ENCODE peak calls at places on chromosomes 16 and 17, in eight cellular contexts. P is PC-3, O is lower lobe of right lung, Y is lung, K is body of pancreas, X is astrocyte, B is tibial artery, T is foreskin fibroblast. F is an unnamed sample.

GRCh38 chr16:56743840-56744239 is 13.9 kb downstream of the NUP93 start:
- DNase-seq in P (no peak), O (no peak), Y (no peak), K (no peak), X (peak), B (no peak), T (peak), F (peak)

GRCh38 chr17:37089998-37090397 is 141.2 kb downstream of the AATF start:
- DNase-seq in P (no peak), O (no peak), Y (no peak), K (no peak), X (no peak), B (no peak), T (no peak), F (no peak)

GRCh38 chr16:56576585-56577299 is 11.9 kb downstream of the MT4 start:
- DNase-seq in P (peak), O (peak), Y (peak), K (peak), X (peak), B (peak), T (peak), F (peak)

GRCh38 chr17:1146551-1147265 is 33.1 kb downstream of the ABR start:
- DNase-seq in P (no peak), O (no peak), Y (no peak), K (no peak), X (no peak), B (no peak), T (no peak), F (no peak)

GRCh38 chr16:57013268-57013667 is 23.9 kb downstream of the NLRC5 start:
- DNase-seq in P (peak), O (no peak), Y (no peak), K (no peak), X (peak), B (no peak), T (peak), F (peak)

GRCh38 chr17:77449908-77450741 is 309.4 kb downstream of the SEC14L1 start:
- DNase-seq in P (peak), O (no peak), Y (no peak), K (peak), X (peak), B (peak), T (peak), F (peak)

GRCh38 chr16:11094075-11094593 is 149.8 kb downstream of the CLEC16A start:
- DNase-seq in P (peak), O (no peak), Y (peak), K (no peak), X (peak), B (no peak), T (peak), F (peak)

GRCh38 chr17:34709108-34709779 is 129.9 kb downstream of the TMEM132E start:
- DNase-seq in P (no peak), O (no peak), Y (no peak), K (no peak), X (no peak), B (no peak), T (no peak), F (no peak)

GRCh38 chr16:5882087-5882661 is 784.6 kb upstream of the EEF2KMT start:
- DNase-seq in P (no peak), O (no peak), Y (no peak), K (no peak), X (no peak), B (no peak), T (no peak), F (no peak)

GRCh38 chr17:1438593-1439083 is 17.4 kb downstream of the CRK start:
- DNase-seq in P (no peak), O (no peak), Y (no peak), K (no peak), X (peak), B (no peak), T (peak), F (peak)

GRCh38 chr17:36697907-36698526 is 96.6 kb downstream of the MRM1 start:
- DNase-seq in P (no peak), O (no peak), Y (no peak), K (no peak), X (no peak), B (no peak), T (peak), F (no peak)

GRCh38 chr16:69410285-69410990 is 14.0 kb upstream of the CYB5B start:
- DNase-seq in P (peak), O (no peak), Y (no peak), K (no peak), X (peak), B (no peak), T (peak), F (peak)

GRCh38 chr16:68311316-68311620 is 449 bp downstream of the PRMT7 start:
- DNase-seq in P (peak), O (no peak), Y (no peak), K (no peak), X (peak), B (no peak), T (no peak), F (peak)

GRCh38 chr17:43371227-43371821 is 27.5 kb upstream of the ARL4D start:
- DNase-seq in P (no peak), O (no peak), Y (no peak), K (no peak), X (no peak), B (no peak), T (no peak), F (no peak)

GRCh38 chr16:2520784-2521577 is 810 bp downstream of the AMDHD2 start:
- DNase-seq in P (peak), O (peak), Y (peak), K (peak), X (no peak), B (peak), T (peak), F (no peak)

GRCh38 chr17:58960068-58960467 is 146.6 kb downstream of the TRIM37 start:
- DNase-seq in P (peak), O (no peak), Y (peak), K (peak), X (peak), B (no peak), T (peak), F (peak)

GRCh38 chr17:40281663-40282062 is 6.0 kb upstream of the CDC6 start:
- DNase-seq in P (no peak), O (no peak), Y (no peak), K (no peak), X (no peak), B (no peak), T (peak), F (no peak)

GRCh38 chr16:80231888-80232287 is 308.9 kb upstream of the DYNLRB2 start:
- DNase-seq in P (no peak), O (no peak), Y (no peak), K (no peak), X (peak), B (no peak), T (peak), F (peak)

GRCh38 chr17:74833501-74834361 is 26.0 kb downstream of the GRIN2C start:
- DNase-seq in P (peak), O (peak), Y (peak), K (no peak), X (peak), B (peak), T (peak), F (peak)

GRCh38 chr16:27597361-27597760 is 47.4 kb downstream of the KATNIP start:
- DNase-seq in P (no peak), O (no peak), Y (no peak), K (no peak), X (no peak), B (no peak), T (no peak), F (no peak)

GRCh38 chr16:27595461-27595860 is 45.5 kb downstream of the KATNIP start:
- DNase-seq in P (no peak), O (no peak), Y (no peak), K (peak), X (no peak), B (no peak), T (no peak), F (no peak)

GRCh38 chr16:27596411-27596810 is 46.5 kb downstream of the KATNIP start:
- DNase-seq in P (no peak), O (no peak), Y (no peak), K (no peak), X (no peak), B (no peak), T (no peak), F (no peak)

GRCh38 chr16:27598226-27598625 is 48.3 kb downstream of the KATNIP start:
- DNase-seq in P (no peak), O (no peak), Y (no peak), K (peak), X (no peak), B (no peak), T (peak), F (no peak)

GRCh38 chr16:27595993-27596392 is 46.0 kb downstream of the KATNIP start:
- DNase-seq in P (no peak), O (no peak), Y (no peak), K (peak), X (peak), B (no peak), T (no peak), F (no peak)
- TF ChIP-seq CTCF in P (no peak), O (no peak), Y (no peak), K (no peak), X (no peak), B (no peak), T (no peak), F (no peak)

GRCh38 chr17:17970699-17971430 is 1.3 kb downstream of the TOM1L2 start:
- DNase-seq in P (peak), O (no peak), Y (no peak), K (no peak), X (peak), B (no peak), T (no peak), F (peak)

GRCh38 chr17:17975441-17975840 is 2.8 kb downstream of the DRC3 start:
- DNase-seq in P (no peak), O (no peak), Y (no peak), K (no peak), X (no peak), B (no peak), T (no peak), F (no peak)

GRCh38 chr17:17971431-17972125 is 622 bp downstream of the TOM1L2 start:
- DNase-seq in P (no peak), O (peak), Y (peak), K (peak), X (no peak), B (peak), T (peak), F (no peak)

GRCh38 chr17:17972952-17973254 is 241 bp downstream of the DRC3 start:
- DNase-seq in P (no peak), O (no peak), Y (no peak), K (no peak), X (no peak), B (no peak), T (no peak), F (no peak)

GRCh38 chr17:17972126-17972951 is at the start of the genes DRC3 and TOM1L2:
- DNase-seq in P (peak), O (peak), Y (peak), K (peak), X (peak), B (peak), T (peak), F (peak)
- TF ChIP-seq CTCF in P (no peak), O (no peak), Y (no peak), K (no peak), X (no peak), B (peak), T (no peak), F (peak)

GRCh38 chr16:66152841-66153525 is 213.5 kb upstream of the CDH5 start:
- DNase-seq in P (no peak), O (no peak), Y (no peak), K (no peak), X (peak), B (no peak), T (peak), F (peak)
- TF ChIP-seq CTCF in P (no peak), O (no peak), Y (no peak), K (no peak), X (no peak), B (no peak), T (no peak), F (no peak)

GRCh38 chr17:65085397-65085796 is 28.9 kb upstream of the GNA13 start:
- DNase-seq in P (no peak), O (no peak), Y (no peak), K (no peak), X (no peak), B (no peak), T (no peak), F (no peak)
- TF ChIP-seq CTCF in P (no peak), O (no peak), Y (no peak), K (no peak), X (no peak), B (no peak), T (no peak), F (no peak)

GRCh38 chr16:1379863-1380174 is 28.1 kb downstream of the GNPTG start:
- DNase-seq in P (no peak), O (no peak), Y (no peak), K (no peak), X (no peak), B (no peak), T (no peak), F (no peak)
- TF ChIP-seq CTCF in P (no peak), O (no peak), Y (no peak), K (no peak), X (no peak), B (no peak), T (no peak), F (no peak)

DNA sequence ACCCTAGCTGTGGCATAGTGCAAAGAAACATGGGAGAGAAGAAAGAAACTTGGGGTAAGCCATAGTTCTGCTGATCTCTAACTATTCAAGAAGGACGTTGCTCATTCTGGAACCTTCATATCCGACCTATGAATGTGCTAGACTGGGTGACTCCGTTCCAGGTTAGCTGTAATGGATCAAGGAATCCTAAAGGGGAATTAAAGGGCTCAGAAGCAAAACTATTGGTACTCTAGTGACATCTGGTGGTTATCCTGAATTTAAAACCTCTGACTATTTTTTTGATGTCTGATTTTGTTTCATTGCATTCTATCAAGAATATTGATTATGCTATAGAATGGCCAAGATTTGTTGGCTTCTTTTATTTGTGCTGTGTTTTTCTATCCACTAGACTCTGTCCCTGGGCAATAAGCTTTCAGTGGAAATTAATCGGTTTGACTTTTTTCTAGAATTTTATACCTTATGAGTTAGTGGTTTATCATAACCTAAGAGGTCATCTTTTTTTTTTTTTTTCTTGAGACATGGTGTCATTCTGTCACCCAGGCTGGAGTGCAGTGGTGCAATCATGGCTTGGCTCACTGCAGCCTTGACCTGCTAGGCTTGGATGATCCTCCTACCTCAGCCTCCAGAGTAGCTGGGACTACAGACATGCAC is 19.5 kb downstream of the PCTP start:
- DNase-seq in P (peak), O (no peak), Y (no peak), K (no peak), X (peak), B (no peak), T (peak), F (peak)
- TF ChIP-seq CTCF in P (peak), O (peak), Y (peak), K (peak), X (peak), B (peak), T (peak), F (peak)

GRCh38 chr16:77375396-77375795 is 59.4 kb downstream of the ADAMTS18 start:
- DNase-seq in P (no peak), O (no peak), Y (no peak), K (no peak), X (no peak), B (no peak), T (no peak), F (no peak)

GRCh38 chr16:77373726-77374125 is 61.1 kb downstream of the ADAMTS18 start:
- DNase-seq in P (no peak), O (no peak), Y (no peak), K (no peak), X (no peak), B (no peak), T (no peak), F (no peak)

GRCh38 chr16:77374384-77374783 is 60.5 kb downstream of the ADAMTS18 start:
- DNase-seq in P (peak), O (no peak), Y (no peak), K (no peak), X (no peak), B (no peak), T (no peak), F (no peak)

DNA sequence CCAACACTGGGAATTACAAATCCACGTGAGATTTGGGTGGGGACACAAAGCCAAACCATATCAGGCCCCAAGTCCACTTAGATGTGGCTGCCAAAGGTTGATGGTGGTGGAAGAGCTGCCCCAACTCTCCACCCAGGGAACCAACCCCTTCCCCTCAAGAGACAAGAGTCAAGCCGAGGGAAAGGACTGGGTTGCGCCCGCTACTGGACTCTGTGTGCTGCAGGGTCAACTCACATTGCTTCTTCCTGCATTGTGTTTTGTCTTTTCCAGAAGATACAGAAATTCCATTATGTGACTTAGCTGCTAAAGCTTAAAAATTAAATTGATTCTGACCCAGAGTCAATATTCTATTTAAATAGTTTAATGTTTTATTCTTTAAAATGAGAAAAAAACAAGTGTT is 58.5 kb downstream of the ADAMTS18 start:
- DNase-seq in P (no peak), O (no peak), Y (no peak), K (no peak), X (no peak), B (no peak), T (no peak), F (no peak)
- TF ChIP-seq CTCF in P (no peak), O (no peak), Y (no peak), K (no peak), X (no peak), B (no peak), T (peak), F (peak)

F was measured in HFFc6.